ENCODE peak calls at places on chromosome 19, in four cellular contexts. E is tibial artery, J is substantia nigra, Y is uterus. V is an unnamed sample.

GRCh38 chr19:13961826-13962737 is 9.8 kb downstream of the DCAF15 start:
- DNase-seq in E (no peak), J (no peak), Y (no peak), V (no peak)

GRCh38 chr19:10193666-10194499 is 870 bp downstream of the DNMT1 start:
- DNase-seq in E (no peak), J (no peak), Y (no peak), V (no peak)

GRCh38 chr19:31146546-31147183 is 202.6 kb downstream of the TSHZ3 start:
- DNase-seq in E (no peak), J (no peak), Y (no peak), V (no peak)

GRCh38 chr19:8238251-8238650 is 29.1 kb downstream of the CERS4 start:
- DNase-seq in E (no peak), J (no peak), Y (no peak), V (no peak)

GRCh38 chr19:15222738-15223648 is 9.3 kb downstream of the EPHX3 start:
- DNase-seq in E (peak), J (peak), Y (peak), V (peak)

GRCh38 chr19:27993619-27994018 is 1219.3 kb downstream of the UQCRFS1 start:
- DNase-seq in E (no peak), J (no peak), Y (no peak), V (no peak)

GRCh38 chr19:13181747-13182388 is 31.7 kb downstream of the IER2 start:
- DNase-seq in E (peak), J (peak), Y (peak), V (peak)

GRCh38 chr19:4577020-4577782 is 17.7 kb upstream of the SEMA6B start:
- DNase-seq in E (no peak), J (no peak), Y (no peak), V (no peak)

GRCh38 chr19:53532362-53532761 is 5.6 kb upstream of the ZNF331 start:
- DNase-seq in E (no peak), J (no peak), Y (no peak), V (no peak)

GRCh38 chr19:10517361-10517759 is at the start of gene S1PR5:
- DNase-seq in E (no peak), J (peak), Y (no peak), V (peak)

GRCh38 chr19:7657047-7657779 is 11.6 kb upstream of the RETN start:
- DNase-seq in E (no peak), J (no peak), Y (no peak), V (no peak)

GRCh38 chr19:28234637-28235036 is 978.3 kb downstream of the UQCRFS1 start:
- DNase-seq in E (no peak), J (no peak), Y (no peak), V (no peak)

GRCh38 chr19:19074172-19074905 is 10.5 kb downstream of the SLC25A42 start:
- DNase-seq in E (no peak), J (no peak), Y (no peak), V (no peak)

GRCh38 chr19:15475169-15475568 is 4.1 kb downstream of the PGLYRP2 start:
- DNase-seq in E (no peak), J (no peak), Y (no peak), V (no peak)

GRCh38 chr19:47082493-47082892 is 31.1 kb downstream of the ZC3H4 start:
- DNase-seq in E (no peak), J (no peak), Y (no peak), V (no peak)

GRCh38 chr19:16456652-16457194 is 15.0 kb downstream of the EPS15L1 start:
- DNase-seq in E (no peak), J (no peak), Y (no peak), V (no peak)

GRCh38 chr19:3125900-3126524 is 9.8 kb upstream of the GNA15 start:
- DNase-seq in E (peak), J (peak), Y (no peak), V (no peak)

GRCh38 chr19:10292206-10292788 is 2.5 kb downstream of the ICAM5 start:
- DNase-seq in E (peak), J (no peak), Y (peak), V (peak)

GRCh38 chr19:5627395-5627904 is 4.6 kb downstream of the SAFB start:
- DNase-seq in E (peak), J (peak), Y (no peak), V (no peak)

GRCh38 chr19:482186-483041 is 13.9 kb upstream of the MADCAM1 start:
- DNase-seq in E (no peak), J (no peak), Y (no peak), V (no peak)

GRCh38 chr19:8208119-8208709 is 956 bp upstream of the CERS4 start:
- DNase-seq in E (no peak), J (peak), Y (peak), V (no peak)

GRCh38 chr19:52464798-52465470 is 11.6 kb downstream of the ZNF578 start:
- DNase-seq in E (no peak), J (no peak), Y (no peak), V (no peak)

GRCh38 chr19:52962394-52963228 is at the start of gene ZNF816:
- DNase-seq in E (peak), J (peak), Y (peak), V (peak)

GRCh38 chr19:3533020-3533408 is 6.0 kb upstream of the TEKTIP1 start:
- DNase-seq in E (no peak), J (no peak), Y (no peak), V (no peak)

GRCh38 chr19:48506138-48506733 is 5.4 kb downstream of the LMTK3 start:
- DNase-seq in E (peak), J (no peak), Y (no peak), V (no peak)

GRCh38 chr19:47631681-47632446 is 22.9 kb downstream of the BICRA start:
- DNase-seq in E (peak), J (peak), Y (peak), V (no peak)

GRCh38 chr19:35005256-35005977 is 5.3 kb downstream of the GRAMD1A start:
- DNase-seq in E (no peak), J (no peak), Y (no peak), V (no peak)

GRCh38 chr19:35006342-35006998 is 6.3 kb downstream of the GRAMD1A start:
- DNase-seq in E (no peak), J (no peak), Y (no peak), V (no peak)

GRCh38 chr19:35002037-35002535 is 2.0 kb downstream of the GRAMD1A start:
- DNase-seq in E (no peak), J (no peak), Y (no peak), V (no peak)

GRCh38 chr19:35006999-35007365 is 6.9 kb downstream of the GRAMD1A start:
- DNase-seq in E (no peak), J (no peak), Y (no peak), V (no peak)

DNA sequence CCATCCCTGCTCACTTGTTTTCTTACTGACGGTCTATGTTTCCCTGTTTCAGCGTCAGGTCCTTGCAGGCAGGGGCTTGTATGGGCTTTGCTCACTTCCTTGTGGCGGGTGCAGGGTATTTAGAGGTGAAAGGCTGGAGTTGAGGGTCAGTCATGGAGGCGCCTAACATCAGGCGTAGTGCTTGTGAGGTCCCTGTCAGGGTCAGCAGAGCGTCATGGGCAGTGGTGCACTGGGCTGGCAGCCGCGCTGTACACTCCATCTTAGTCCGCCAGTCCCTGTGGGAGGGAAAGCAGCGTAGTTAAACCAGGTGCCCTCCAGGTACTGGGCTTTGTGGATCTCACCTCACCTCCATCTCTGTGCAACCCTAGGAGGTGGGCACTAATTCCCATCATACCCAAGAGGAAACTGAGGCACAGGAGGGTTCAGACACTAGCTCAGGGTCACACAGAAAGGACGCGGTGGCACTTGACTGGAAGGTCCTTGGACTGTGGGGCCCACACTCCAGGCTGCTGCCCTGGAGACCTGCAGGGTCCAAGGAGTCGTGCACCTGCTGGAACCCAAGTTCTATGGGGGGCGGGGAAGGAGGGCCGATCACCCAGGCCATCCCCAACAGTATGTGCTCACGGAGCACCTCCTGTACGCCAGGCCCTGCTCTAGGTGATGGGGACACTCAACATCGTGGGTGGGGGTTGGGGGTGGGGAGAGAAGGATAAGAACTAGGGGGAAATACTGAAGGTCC is 4.6 kb downstream of the GRAMD1A start:
- DNase-seq in E (no peak), J (no peak), Y (no peak), V (no peak)
- H3K27ac ChIP-seq in E (no peak), J (no peak), Y (peak), V (no peak)

GRCh38 chr19:44748426-44749254 is at the start of gene BCL3:
- DNase-seq in E (peak), J (peak), Y (peak), V (no peak)

GRCh38 chr19:44746946-44747738 is 1.4 kb upstream of the BCL3 start:
- DNase-seq in E (peak), J (peak), Y (peak), V (peak)

GRCh38 chr19:44749318-44749717 is 810 bp downstream of the BCL3 start:
- DNase-seq in E (no peak), J (no peak), Y (no peak), V (no peak)

GRCh38 chr19:44746616-44746945 is 1.9 kb upstream of the BCL3 start:
- DNase-seq in E (no peak), J (no peak), Y (no peak), V (no peak)

DNA sequence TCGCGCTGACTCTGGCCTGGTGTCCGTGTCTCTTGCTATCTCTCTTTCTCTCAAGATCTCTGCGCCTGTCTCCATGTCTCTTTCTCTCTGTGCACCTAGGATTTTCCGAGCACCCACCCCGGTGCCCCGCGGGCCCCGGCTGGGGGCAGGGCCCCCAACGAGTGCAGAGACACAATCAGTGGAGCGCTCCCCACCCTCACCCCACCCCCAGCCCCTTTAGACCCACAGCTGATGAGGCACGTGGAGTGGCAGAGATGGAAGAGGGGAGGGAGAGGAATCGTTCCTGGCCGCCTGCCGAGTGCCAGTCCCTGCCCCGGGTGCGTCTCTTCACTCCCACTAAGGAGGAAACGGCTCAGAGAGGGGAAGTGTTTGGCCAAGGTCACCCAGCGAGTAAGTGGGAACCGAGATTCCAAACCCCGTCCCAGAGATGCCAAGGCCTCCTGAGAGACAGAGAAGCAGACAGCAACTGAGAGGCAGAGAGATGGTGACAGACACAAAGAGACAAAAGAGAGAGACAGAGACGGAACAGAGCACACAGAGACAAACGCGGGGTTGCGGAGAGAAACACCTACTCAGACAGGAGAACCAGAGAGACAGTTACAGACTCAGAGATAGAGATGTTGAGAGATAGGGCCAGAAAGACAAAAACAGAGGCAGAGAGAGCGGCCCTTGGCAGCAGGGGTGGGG is 626 bp upstream of the BCL3 start:
- DNase-seq in E (peak), J (peak), Y (peak), V (no peak)
- H3K27ac ChIP-seq in E (peak), J (peak), Y (peak), V (peak)

GRCh38 chr19:41871573-41872383 is 5.3 kb upstream of the CD79A start:
- DNase-seq in E (no peak), J (peak), Y (no peak), V (no peak)
- H3K27ac ChIP-seq in E (no peak), J (no peak), Y (no peak), V (no peak)

GRCh38 chr19:55196803-55197202 is 12.5 kb downstream of the PTPRH start:
- DNase-seq in E (no peak), J (no peak), Y (no peak), V (no peak)
- H3K27ac ChIP-seq in E (no peak), J (no peak), Y (no peak), V (no peak)

DNA sequence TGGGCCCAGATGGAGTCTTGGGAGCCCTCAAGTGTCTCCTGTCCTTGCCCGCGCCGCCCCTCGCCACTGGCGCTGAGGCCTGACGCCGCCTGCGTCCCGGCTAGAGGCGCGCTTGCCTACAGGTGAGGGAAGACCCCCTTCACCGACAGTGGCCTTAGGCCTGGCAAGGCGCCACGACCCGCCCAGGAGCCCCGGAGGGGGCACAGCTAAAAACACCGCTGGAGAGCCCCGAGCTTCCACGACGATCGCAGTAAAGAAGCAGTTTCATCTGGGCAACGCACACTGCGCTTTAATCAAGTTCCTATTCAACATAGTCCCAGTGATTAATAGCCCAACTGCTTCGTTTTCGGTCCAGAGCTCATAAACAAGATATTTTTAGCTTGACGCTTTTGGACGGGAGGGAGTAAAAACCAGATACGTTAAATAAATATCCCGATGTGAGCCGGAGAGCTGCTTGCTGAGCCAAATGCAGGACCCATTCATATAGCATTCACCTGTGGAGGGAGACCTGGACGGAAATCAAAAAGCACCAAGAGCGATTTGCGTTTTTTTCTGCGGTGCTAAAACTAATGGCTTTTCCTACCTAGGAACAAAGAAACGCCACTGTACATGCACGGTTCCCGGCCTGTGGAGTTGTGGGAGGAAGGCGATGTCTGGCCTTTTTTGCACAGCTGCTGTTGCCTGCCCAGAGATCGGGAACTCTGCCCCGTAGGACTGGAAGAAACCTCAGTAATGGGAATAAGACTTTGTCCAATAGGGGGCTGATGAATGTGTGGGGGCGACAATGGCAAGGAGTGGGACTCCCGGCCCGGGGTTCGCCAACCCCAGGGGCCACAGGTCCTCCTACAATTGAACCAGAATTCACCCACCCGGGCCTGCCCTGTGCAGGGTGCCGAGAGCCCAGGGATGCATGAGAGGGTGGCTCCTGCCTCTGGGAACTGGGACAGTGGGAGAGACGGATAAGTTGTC is 1.7 kb upstream of the CEBPA start:
- DNase-seq in E (no peak), J (no peak), Y (peak), V (no peak)
- H3K27ac ChIP-seq in E (peak), J (peak), Y (peak), V (peak)

GRCh38 chr19:33293255-33294057 is 8.9 kb downstream of the CEBPA start:
- DNase-seq in E (no peak), J (no peak), Y (peak), V (peak)
- H3K27ac ChIP-seq in E (no peak), J (peak), Y (peak), V (no peak)

DNA sequence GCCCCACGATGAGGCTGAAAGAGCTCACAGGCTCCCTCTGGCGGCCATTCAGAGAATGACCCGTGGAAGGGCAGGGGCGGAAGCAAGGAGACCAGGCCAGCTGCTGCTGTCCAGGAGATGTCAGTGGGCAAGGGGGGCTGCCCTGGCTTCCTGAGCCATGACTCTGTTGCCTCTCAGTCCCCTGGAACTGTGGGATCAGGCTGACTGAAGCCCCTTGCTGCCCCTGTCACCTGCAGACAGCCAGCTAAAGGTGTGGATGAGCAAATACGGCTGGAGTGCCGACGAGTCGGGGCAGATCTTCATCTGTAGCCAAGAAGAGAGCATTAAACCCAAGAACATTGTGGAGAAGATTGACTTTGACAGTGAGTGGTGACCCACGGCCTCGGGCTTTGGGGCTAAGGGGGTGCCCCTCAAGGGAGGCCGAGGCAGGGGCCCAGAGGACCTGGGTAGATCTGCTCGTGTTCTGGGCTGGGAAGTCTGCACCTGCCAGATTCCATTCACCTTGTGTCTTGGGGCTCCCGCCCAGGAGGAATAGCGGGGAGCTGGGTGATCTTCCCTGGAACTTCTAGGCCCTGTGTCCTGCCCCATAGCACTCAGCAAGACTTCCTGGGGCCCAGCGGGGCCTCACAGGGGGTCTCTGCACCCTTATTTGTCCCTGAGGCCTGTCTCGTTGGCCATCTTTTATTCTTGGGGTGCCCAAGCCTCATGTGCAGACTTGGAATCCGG is 12.5 kb upstream of the ACTN4 start:
- DNase-seq in E (peak), J (peak), Y (peak), V (no peak)
- H3K27ac ChIP-seq in E (no peak), J (peak), Y (no peak), V (no peak)

GRCh38 chr19:55581145-55581827 is 638 bp upstream of the ZNF579 start:
- DNase-seq in E (no peak), J (no peak), Y (no peak), V (no peak)
- H3K27ac ChIP-seq in E (peak), J (peak), Y (peak), V (peak)

GRCh38 chr19:2035590-2035991 is 15.5 kb downstream of the MKNK2 start:
- DNase-seq in E (no peak), J (no peak), Y (no peak), V (no peak)
- H3K27ac ChIP-seq in E (no peak), J (no peak), Y (no peak), V (no peak)

V was measured in caudate nucleus.